ENCODE peak calls at places on chromosomes 4 and X, in seven cellular contexts. S, J, R, G, Z, P and T are unnamed samples.

GRCh38 chr4:99655315-99656081 is 2.1 kb downstream of the C4orf54 start:
- DNase-seq in R (peak), G (no peak), Z (no peak), P (no peak), S (peak), J (no peak), T (no peak)

GRCh38 chr4:83356899-83357661 is 22.4 kb upstream of the HPSE start:
- DNase-seq in R (no peak), S (peak), G (peak), J (no peak), Z (no peak), P (no peak), T (no peak)

GRCh38 chr4:25756503-25756902 is 100.9 kb downstream of the SLC34A2 start:
- DNase-seq in S (no peak), R (no peak), P (no peak), Z (no peak), G (no peak), J (no peak), T (no peak)

GRCh38 chr4:161320377-161320776 is 843.4 kb downstream of the FSTL5 start:
- DNase-seq in Z (peak), G (no peak), P (no peak), J (no peak), R (no peak), S (no peak), T (no peak)

GRCh38 chrX:151323054-151323453 is 74.0 kb upstream of the VMA21 start:
- DNase-seq in J (no peak), R (no peak), Z (no peak), S (no peak), G (no peak), P (no peak), T (no peak)

GRCh38 chr4:93018243-93018642 is 714.5 kb downstream of the GRID2 start:
- DNase-seq in G (no peak), J (no peak), P (no peak), Z (no peak), R (no peak), S (no peak), T (no peak)

GRCh38 chr4:87317527-87317926 is 5.2 kb downstream of the HSD17B13 start:
- DNase-seq in R (no peak), G (no peak), Z (no peak), P (no peak), S (no peak), J (no peak), T (no peak)

GRCh38 chrX:153161952-153162351 is 17.1 kb upstream of the MAGEA1 start:
- DNase-seq in R (no peak), J (no peak), P (no peak), S (no peak), Z (no peak), G (no peak), T (no peak)